ENCODE peak calls at places on chromosomes 4 and X, in eight cellular contexts. One of them, this sample, is unnamed.

GRCh38 chrX:31287861-31288260 is 216.0 kb upstream of the FTHL17 start:
- DNase-seq in activated CD8-positive, alpha-beta memory T cell treated with anti-CD3 and anti-CD28 coated beads for 1 hour: no peak
- DNase-seq in brain microvascular endothelial cell: no peak
- DNase-seq in choroid plexus epithelial cell: peak
- DNase-seq in activated CD4-positive, alpha-beta T cell treated with anti-CD3 and anti-CD28 coated beads for 48 hours: no peak
- DNase-seq in adipocyte: no peak
- DNase-seq in nucleus accumbens: no peak
- DNase-seq in MM.1S: no peak
- DNase-seq in this sample: no peak

GRCh38 chr4:128275351-128275750 is 12.3 kb downstream of the PGRMC2 start:
- DNase-seq in activated CD4-positive, alpha-beta T cell treated with anti-CD3 and anti-CD28 coated beads for 48 hours: no peak
- DNase-seq in activated CD8-positive, alpha-beta memory T cell treated with anti-CD3 and anti-CD28 coated beads for 1 hour: no peak
- DNase-seq in brain microvascular endothelial cell: no peak
- DNase-seq in nucleus accumbens: no peak
- DNase-seq in MM.1S: no peak
- DNase-seq in choroid plexus epithelial cell: peak
- DNase-seq in adipocyte: no peak
- DNase-seq in this sample: peak

GRCh38 chr4:113645771-113646455 is 115.6 kb downstream of the CAMK2D start:
- DNase-seq in MM.1S: no peak
- DNase-seq in adipocyte: no peak
- DNase-seq in brain microvascular endothelial cell: peak
- DNase-seq in activated CD8-positive, alpha-beta memory T cell treated with anti-CD3 and anti-CD28 coated beads for 1 hour: no peak
- DNase-seq in activated CD4-positive, alpha-beta T cell treated with anti-CD3 and anti-CD28 coated beads for 48 hours: no peak
- DNase-seq in nucleus accumbens: no peak
- DNase-seq in choroid plexus epithelial cell: peak
- DNase-seq in this sample: peak

GRCh38 chrX:131067846-131068745 is 9.9 kb downstream of the ARHGAP36 start:
- DNase-seq in MM.1S: no peak
- DNase-seq in choroid plexus epithelial cell: no peak
- DNase-seq in adipocyte: no peak
- DNase-seq in brain microvascular endothelial cell: no peak
- DNase-seq in nucleus accumbens: no peak
- DNase-seq in activated CD8-positive, alpha-beta memory T cell treated with anti-CD3 and anti-CD28 coated beads for 1 hour: no peak
- DNase-seq in activated CD4-positive, alpha-beta T cell treated with anti-CD3 and anti-CD28 coated beads for 48 hours: no peak
- DNase-seq in this sample: no peak

GRCh38 chrX:52576946-52577345 is 60.1 kb upstream of the XAGE1B start:
- DNase-seq in activated CD4-positive, alpha-beta T cell treated with anti-CD3 and anti-CD28 coated beads for 48 hours: no peak
- DNase-seq in brain microvascular endothelial cell: no peak
- DNase-seq in adipocyte: no peak
- DNase-seq in MM.1S: no peak
- DNase-seq in nucleus accumbens: no peak
- DNase-seq in activated CD8-positive, alpha-beta memory T cell treated with anti-CD3 and anti-CD28 coated beads for 1 hour: no peak
- DNase-seq in choroid plexus epithelial cell: no peak
- DNase-seq in this sample: no peak

GRCh38 chr4:18194278-18194677 is 172.7 kb upstream of the LCORL start:
- DNase-seq in activated CD8-positive, alpha-beta memory T cell treated with anti-CD3 and anti-CD28 coated beads for 1 hour: no peak
- DNase-seq in brain microvascular endothelial cell: no peak
- DNase-seq in adipocyte: no peak
- DNase-seq in nucleus accumbens: no peak
- DNase-seq in choroid plexus epithelial cell: no peak
- DNase-seq in activated CD4-positive, alpha-beta T cell treated with anti-CD3 and anti-CD28 coated beads for 48 hours: no peak
- DNase-seq in MM.1S: no peak
- DNase-seq in this sample: no peak

GRCh38 chr4:52201705-52202104 is 150.6 kb downstream of the SPATA18 start:
- DNase-seq in nucleus accumbens: no peak
- DNase-seq in activated CD4-positive, alpha-beta T cell treated with anti-CD3 and anti-CD28 coated beads for 48 hours: no peak
- DNase-seq in activated CD8-positive, alpha-beta memory T cell treated with anti-CD3 and anti-CD28 coated beads for 1 hour: no peak
- DNase-seq in MM.1S: no peak
- DNase-seq in choroid plexus epithelial cell: no peak
- DNase-seq in brain microvascular endothelial cell: no peak
- DNase-seq in adipocyte: no peak
- DNase-seq in this sample: no peak

GRCh38 chr4:74397748-74398426 is 32.9 kb downstream of the EREG start:
- DNase-seq in choroid plexus epithelial cell: no peak
- DNase-seq in nucleus accumbens: no peak
- DNase-seq in brain microvascular endothelial cell: no peak
- DNase-seq in MM.1S: peak
- DNase-seq in activated CD4-positive, alpha-beta T cell treated with anti-CD3 and anti-CD28 coated beads for 48 hours: no peak
- DNase-seq in adipocyte: peak
- DNase-seq in activated CD8-positive, alpha-beta memory T cell treated with anti-CD3 and anti-CD28 coated beads for 1 hour: no peak
- DNase-seq in this sample: peak

GRCh38 chr4:153257151-153257620 is 52.9 kb downstream of the TRIM2 start:
- DNase-seq in activated CD4-positive, alpha-beta T cell treated with anti-CD3 and anti-CD28 coated beads for 48 hours: peak
- DNase-seq in choroid plexus epithelial cell: peak
- DNase-seq in activated CD8-positive, alpha-beta memory T cell treated with anti-CD3 and anti-CD28 coated beads for 1 hour: no peak
- DNase-seq in MM.1S: no peak
- DNase-seq in brain microvascular endothelial cell: peak
- DNase-seq in adipocyte: peak
- DNase-seq in nucleus accumbens: peak
- DNase-seq in this sample: peak

GRCh38 chrX:109399831-109400230 is 82.1 kb downstream of the GUCY2F start:
- DNase-seq in choroid plexus epithelial cell: no peak
- DNase-seq in activated CD8-positive, alpha-beta memory T cell treated with anti-CD3 and anti-CD28 coated beads for 1 hour: no peak
- DNase-seq in activated CD4-positive, alpha-beta T cell treated with anti-CD3 and anti-CD28 coated beads for 48 hours: no peak
- DNase-seq in MM.1S: no peak
- DNase-seq in brain microvascular endothelial cell: no peak
- DNase-seq in nucleus accumbens: no peak
- DNase-seq in adipocyte: no peak
- DNase-seq in this sample: no peak

GRCh38 chrX:31199770-31200114 is 127.9 kb upstream of the FTHL17 start:
- DNase-seq in adipocyte: no peak
- DNase-seq in activated CD8-positive, alpha-beta memory T cell treated with anti-CD3 and anti-CD28 coated beads for 1 hour: no peak
- DNase-seq in choroid plexus epithelial cell: no peak
- DNase-seq in brain microvascular endothelial cell: no peak
- DNase-seq in activated CD4-positive, alpha-beta T cell treated with anti-CD3 and anti-CD28 coated beads for 48 hours: no peak
- DNase-seq in nucleus accumbens: no peak
- DNase-seq in MM.1S: no peak
- DNase-seq in this sample: no peak

GRCh38 chr4:154722262-154722661 is 21.5 kb upstream of the LRAT start:
- DNase-seq in brain microvascular endothelial cell: no peak
- DNase-seq in activated CD8-positive, alpha-beta memory T cell treated with anti-CD3 and anti-CD28 coated beads for 1 hour: no peak
- DNase-seq in adipocyte: no peak
- DNase-seq in choroid plexus epithelial cell: no peak
- DNase-seq in MM.1S: no peak
- DNase-seq in activated CD4-positive, alpha-beta T cell treated with anti-CD3 and anti-CD28 coated beads for 48 hours: no peak
- DNase-seq in nucleus accumbens: no peak
- DNase-seq in this sample: no peak

GRCh38 chrX:48083706-48084105 is 12.3 kb upstream of the ZNF630 start:
- DNase-seq in adipocyte: no peak
- DNase-seq in brain microvascular endothelial cell: no peak
- DNase-seq in nucleus accumbens: no peak
- DNase-seq in activated CD8-positive, alpha-beta memory T cell treated with anti-CD3 and anti-CD28 coated beads for 1 hour: no peak
- DNase-seq in activated CD4-positive, alpha-beta T cell treated with anti-CD3 and anti-CD28 coated beads for 48 hours: no peak
- DNase-seq in choroid plexus epithelial cell: no peak
- DNase-seq in MM.1S: no peak
- DNase-seq in this sample: no peak

GRCh38 chr4:169115897-169116254 is 105.8 kb upstream of the CBR4 start:
- DNase-seq in MM.1S: no peak
- DNase-seq in activated CD8-positive, alpha-beta memory T cell treated with anti-CD3 and anti-CD28 coated beads for 1 hour: no peak
- DNase-seq in brain microvascular endothelial cell: peak
- DNase-seq in choroid plexus epithelial cell: peak
- DNase-seq in activated CD4-positive, alpha-beta T cell treated with anti-CD3 and anti-CD28 coated beads for 48 hours: peak
- DNase-seq in nucleus accumbens: peak
- DNase-seq in adipocyte: peak
- DNase-seq in this sample: peak

GRCh38 chr4:89878611-89879010 is 16.0 kb upstream of the MMRN1 start:
- DNase-seq in activated CD4-positive, alpha-beta T cell treated with anti-CD3 and anti-CD28 coated beads for 48 hours: no peak
- DNase-seq in choroid plexus epithelial cell: peak
- DNase-seq in nucleus accumbens: no peak
- DNase-seq in MM.1S: no peak
- DNase-seq in activated CD8-positive, alpha-beta memory T cell treated with anti-CD3 and anti-CD28 coated beads for 1 hour: no peak
- DNase-seq in brain microvascular endothelial cell: no peak
- DNase-seq in adipocyte: peak
- DNase-seq in this sample: no peak

GRCh38 chr4:10783351-10783750 is 98.8 kb upstream of the CLNK start:
- DNase-seq in nucleus accumbens: no peak
- DNase-seq in activated CD4-positive, alpha-beta T cell treated with anti-CD3 and anti-CD28 coated beads for 48 hours: no peak
- DNase-seq in choroid plexus epithelial cell: peak
- DNase-seq in MM.1S: no peak
- DNase-seq in adipocyte: peak
- DNase-seq in activated CD8-positive, alpha-beta memory T cell treated with anti-CD3 and anti-CD28 coated beads for 1 hour: no peak
- DNase-seq in brain microvascular endothelial cell: peak
- DNase-seq in this sample: peak

GRCh38 chr4:128347175-128347868 is 59.7 kb upstream of the PGRMC2 start:
- DNase-seq in brain microvascular endothelial cell: no peak
- DNase-seq in choroid plexus epithelial cell: peak
- DNase-seq in MM.1S: no peak
- DNase-seq in nucleus accumbens: no peak
- DNase-seq in activated CD8-positive, alpha-beta memory T cell treated with anti-CD3 and anti-CD28 coated beads for 1 hour: no peak
- DNase-seq in activated CD4-positive, alpha-beta T cell treated with anti-CD3 and anti-CD28 coated beads for 48 hours: no peak
- DNase-seq in adipocyte: peak
- DNase-seq in this sample: peak

GRCh38 chr4:133131829-133132485 is 17.1 kb upstream of the PCDH10 start:
- DNase-seq in adipocyte: no peak
- DNase-seq in brain microvascular endothelial cell: no peak
- DNase-seq in MM.1S: no peak
- DNase-seq in activated CD8-positive, alpha-beta memory T cell treated with anti-CD3 and anti-CD28 coated beads for 1 hour: no peak
- DNase-seq in activated CD4-positive, alpha-beta T cell treated with anti-CD3 and anti-CD28 coated beads for 48 hours: no peak
- DNase-seq in nucleus accumbens: no peak
- DNase-seq in choroid plexus epithelial cell: no peak
- DNase-seq in this sample: no peak

GRCh38 chr4:89298788-89299152 is 8.8 kb downstream of the GPRIN3 start:
- DNase-seq in nucleus accumbens: no peak
- DNase-seq in MM.1S: peak
- DNase-seq in choroid plexus epithelial cell: peak
- DNase-seq in activated CD4-positive, alpha-beta T cell treated with anti-CD3 and anti-CD28 coated beads for 48 hours: no peak
- DNase-seq in activated CD8-positive, alpha-beta memory T cell treated with anti-CD3 and anti-CD28 coated beads for 1 hour: no peak
- DNase-seq in brain microvascular endothelial cell: peak
- DNase-seq in adipocyte: peak
- DNase-seq in this sample: no peak

GRCh38 chr4:37648084-37648817 is 37.9 kb downstream of the RELL1 start:
- DNase-seq in MM.1S: no peak
- DNase-seq in choroid plexus epithelial cell: peak
- DNase-seq in brain microvascular endothelial cell: peak
- DNase-seq in activated CD8-positive, alpha-beta memory T cell treated with anti-CD3 and anti-CD28 coated beads for 1 hour: no peak
- DNase-seq in nucleus accumbens: no peak
- DNase-seq in activated CD4-positive, alpha-beta T cell treated with anti-CD3 and anti-CD28 coated beads for 48 hours: no peak
- DNase-seq in adipocyte: peak
- DNase-seq in this sample: peak

GRCh38 chr4:2843909-2844584 is 403 bp downstream of the ADD1 start:
- DNase-seq in MM.1S: peak
- DNase-seq in nucleus accumbens: no peak
- DNase-seq in choroid plexus epithelial cell: peak
- DNase-seq in adipocyte: peak
- DNase-seq in activated CD8-positive, alpha-beta memory T cell treated with anti-CD3 and anti-CD28 coated beads for 1 hour: no peak
- DNase-seq in activated CD4-positive, alpha-beta T cell treated with anti-CD3 and anti-CD28 coated beads for 48 hours: peak
- DNase-seq in brain microvascular endothelial cell: peak
- DNase-seq in this sample: peak

GRCh38 chr4:140286503-140286902 is 86.9 kb upstream of the SCOC start:
- DNase-seq in activated CD8-positive, alpha-beta memory T cell treated with anti-CD3 and anti-CD28 coated beads for 1 hour: no peak
- DNase-seq in MM.1S: no peak
- DNase-seq in choroid plexus epithelial cell: no peak
- DNase-seq in adipocyte: peak
- DNase-seq in nucleus accumbens: no peak
- DNase-seq in brain microvascular endothelial cell: no peak
- DNase-seq in activated CD4-positive, alpha-beta T cell treated with anti-CD3 and anti-CD28 coated beads for 48 hours: no peak
- DNase-seq in this sample: no peak

GRCh38 chr4:180532691-180533090 is 1710.5 kb upstream of the TENM3 start:
- DNase-seq in nucleus accumbens: no peak
- DNase-seq in MM.1S: no peak
- DNase-seq in choroid plexus epithelial cell: no peak
- DNase-seq in brain microvascular endothelial cell: no peak
- DNase-seq in activated CD8-positive, alpha-beta memory T cell treated with anti-CD3 and anti-CD28 coated beads for 1 hour: no peak
- DNase-seq in adipocyte: no peak
- DNase-seq in activated CD4-positive, alpha-beta T cell treated with anti-CD3 and anti-CD28 coated beads for 48 hours: no peak
- DNase-seq in this sample: no peak

GRCh38 chrX:78327370-78328048 is at the start of gene CYSLTR1:
- DNase-seq in adipocyte: no peak
- DNase-seq in activated CD8-positive, alpha-beta memory T cell treated with anti-CD3 and anti-CD28 coated beads for 1 hour: no peak
- DNase-seq in activated CD4-positive, alpha-beta T cell treated with anti-CD3 and anti-CD28 coated beads for 48 hours: no peak
- DNase-seq in MM.1S: peak
- DNase-seq in choroid plexus epithelial cell: no peak
- DNase-seq in brain microvascular endothelial cell: no peak
- DNase-seq in nucleus accumbens: no peak
- DNase-seq in this sample: no peak

GRCh38 chrX:153523269-153523668 is 5.8 kb downstream of the ATP2B3 start:
- DNase-seq in adipocyte: no peak
- DNase-seq in choroid plexus epithelial cell: no peak
- DNase-seq in brain microvascular endothelial cell: no peak
- DNase-seq in activated CD8-positive, alpha-beta memory T cell treated with anti-CD3 and anti-CD28 coated beads for 1 hour: no peak
- DNase-seq in nucleus accumbens: no peak
- DNase-seq in activated CD4-positive, alpha-beta T cell treated with anti-CD3 and anti-CD28 coated beads for 48 hours: no peak
- DNase-seq in MM.1S: no peak
- DNase-seq in this sample: no peak

GRCh38 chr4:122503214-122503613 is 46.7 kb upstream of the IL2 start:
- DNase-seq in choroid plexus epithelial cell: no peak
- DNase-seq in activated CD4-positive, alpha-beta T cell treated with anti-CD3 and anti-CD28 coated beads for 48 hours: peak
- DNase-seq in nucleus accumbens: no peak
- DNase-seq in adipocyte: no peak
- DNase-seq in MM.1S: no peak
- DNase-seq in activated CD8-positive, alpha-beta memory T cell treated with anti-CD3 and anti-CD28 coated beads for 1 hour: no peak
- DNase-seq in brain microvascular endothelial cell: no peak
- DNase-seq in this sample: no peak

GRCh38 chrX:28920554-28920953 is 333.3 kb downstream of the IL1RAPL1 start:
- DNase-seq in choroid plexus epithelial cell: peak
- DNase-seq in adipocyte: no peak
- DNase-seq in MM.1S: no peak
- DNase-seq in nucleus accumbens: no peak
- DNase-seq in activated CD4-positive, alpha-beta T cell treated with anti-CD3 and anti-CD28 coated beads for 48 hours: no peak
- DNase-seq in brain microvascular endothelial cell: no peak
- DNase-seq in activated CD8-positive, alpha-beta memory T cell treated with anti-CD3 and anti-CD28 coated beads for 1 hour: no peak
- DNase-seq in this sample: peak

GRCh38 chrX:1534321-1535168 is 2.4 kb downstream of the P2RY8 start:
- DNase-seq in MM.1S: peak
- DNase-seq in activated CD4-positive, alpha-beta T cell treated with anti-CD3 and anti-CD28 coated beads for 48 hours: peak
- DNase-seq in choroid plexus epithelial cell: no peak
- DNase-seq in nucleus accumbens: no peak
- DNase-seq in brain microvascular endothelial cell: no peak
- DNase-seq in activated CD8-positive, alpha-beta memory T cell treated with anti-CD3 and anti-CD28 coated beads for 1 hour: no peak
- DNase-seq in adipocyte: no peak
- DNase-seq in this sample: no peak

GRCh38 chr4:4480685-4481393 is 61.0 kb downstream of the STX18 start:
- DNase-seq in MM.1S: no peak
- DNase-seq in adipocyte: peak
- DNase-seq in activated CD4-positive, alpha-beta T cell treated with anti-CD3 and anti-CD28 coated beads for 48 hours: no peak
- DNase-seq in activated CD8-positive, alpha-beta memory T cell treated with anti-CD3 and anti-CD28 coated beads for 1 hour: no peak
- DNase-seq in brain microvascular endothelial cell: no peak
- DNase-seq in choroid plexus epithelial cell: peak
- DNase-seq in nucleus accumbens: peak
- DNase-seq in this sample: peak

GRCh38 chr4:140237616-140238352 is 83.8 kb upstream of the MAML3 start:
- DNase-seq in brain microvascular endothelial cell: peak
- DNase-seq in activated CD4-positive, alpha-beta T cell treated with anti-CD3 and anti-CD28 coated beads for 48 hours: no peak
- DNase-seq in adipocyte: peak
- DNase-seq in nucleus accumbens: peak
- DNase-seq in MM.1S: no peak
- DNase-seq in choroid plexus epithelial cell: peak
- DNase-seq in activated CD8-positive, alpha-beta memory T cell treated with anti-CD3 and anti-CD28 coated beads for 1 hour: no peak
- DNase-seq in this sample: peak

GRCh38 chr4:152094851-152095700 is 334.3 kb upstream of the GATB start:
- DNase-seq in MM.1S: no peak
- DNase-seq in activated CD8-positive, alpha-beta memory T cell treated with anti-CD3 and anti-CD28 coated beads for 1 hour: no peak
- DNase-seq in brain microvascular endothelial cell: peak
- DNase-seq in choroid plexus epithelial cell: peak
- DNase-seq in adipocyte: peak
- DNase-seq in activated CD4-positive, alpha-beta T cell treated with anti-CD3 and anti-CD28 coated beads for 48 hours: no peak
- DNase-seq in nucleus accumbens: no peak
- DNase-seq in this sample: peak

GRCh38 chr4:172838108-172838507 is 330.5 kb upstream of the GALNT7 start:
- DNase-seq in nucleus accumbens: no peak
- DNase-seq in choroid plexus epithelial cell: no peak
- DNase-seq in adipocyte: no peak
- DNase-seq in activated CD8-positive, alpha-beta memory T cell treated with anti-CD3 and anti-CD28 coated beads for 1 hour: no peak
- DNase-seq in MM.1S: no peak
- DNase-seq in brain microvascular endothelial cell: no peak
- DNase-seq in activated CD4-positive, alpha-beta T cell treated with anti-CD3 and anti-CD28 coated beads for 48 hours: no peak
- DNase-seq in this sample: no peak

GRCh38 chrX:53716328-53717088 is 30.0 kb upstream of the HUWE1 start:
- DNase-seq in activated CD4-positive, alpha-beta T cell treated with anti-CD3 and anti-CD28 coated beads for 48 hours: peak
- DNase-seq in MM.1S: peak
- DNase-seq in brain microvascular endothelial cell: no peak
- DNase-seq in choroid plexus epithelial cell: peak
- DNase-seq in adipocyte: no peak
- DNase-seq in nucleus accumbens: no peak
- DNase-seq in activated CD8-positive, alpha-beta memory T cell treated with anti-CD3 and anti-CD28 coated beads for 1 hour: peak
- DNase-seq in this sample: peak

GRCh38 chr4:159159611-159160010 is 56.7 kb downstream of the RAPGEF2 start:
- DNase-seq in nucleus accumbens: no peak
- DNase-seq in activated CD8-positive, alpha-beta memory T cell treated with anti-CD3 and anti-CD28 coated beads for 1 hour: no peak
- DNase-seq in brain microvascular endothelial cell: no peak
- DNase-seq in MM.1S: no peak
- DNase-seq in activated CD4-positive, alpha-beta T cell treated with anti-CD3 and anti-CD28 coated beads for 48 hours: no peak
- DNase-seq in choroid plexus epithelial cell: no peak
- DNase-seq in adipocyte: no peak
- DNase-seq in this sample: no peak

This sample was measured in IMR-90.